ENCODE peak calls at places on chromosomes 13 and 19, in nine cellular contexts. One of them, this sample, is unnamed.
A peak's percentile ranks its signal among the peaks of the same experiment; 100 is the strongest.

GRCh38 chr13:22428188-22428828 is 752.5 kb upstream of the SGCG start:
- DNase-seq in HCT116: no peak
- DNase-seq in breast epithelium: no peak
- DNase-seq in sigmoid colon: no peak
- DNase-seq in body of pancreas: peak; percentile 2
- DNase-seq in ovary: no peak
- DNase-seq in IMR-90: no peak
- DNase-seq in esophagus muscularis mucosa: no peak
- DNase-seq in right lobe of liver: no peak
- DNase-seq in this sample: no peak

GRCh38 chr13:93715866-93716265 is 489.3 kb downstream of the GPC6 start:
- DNase-seq in HCT116: no peak
- DNase-seq in right lobe of liver: no peak
- DNase-seq in sigmoid colon: no peak
- DNase-seq in body of pancreas: no peak
- DNase-seq in IMR-90: peak; percentile 59
- DNase-seq in esophagus muscularis mucosa: no peak
- DNase-seq in breast epithelium: no peak
- DNase-seq in ovary: no peak
- DNase-seq in this sample: no peak

GRCh38 chr19:35671818-35672217 is 5.5 kb downstream of the UPK1A start:
- DNase-seq in IMR-90: no peak
- DNase-seq in HCT116: no peak
- DNase-seq in sigmoid colon: no peak
- DNase-seq in right lobe of liver: no peak
- DNase-seq in ovary: no peak
- DNase-seq in breast epithelium: no peak
- DNase-seq in body of pancreas: no peak
- DNase-seq in esophagus muscularis mucosa: no peak
- DNase-seq in this sample: no peak

GRCh38 chr19:17487240-17488121 is 17.2 kb downstream of the SLC27A1 start:
- DNase-seq in esophagus muscularis mucosa: no peak
- DNase-seq in ovary: no peak
- DNase-seq in body of pancreas: no peak
- DNase-seq in breast epithelium: no peak
- DNase-seq in sigmoid colon: no peak
- DNase-seq in HCT116: no peak
- DNase-seq in right lobe of liver: no peak
- DNase-seq in IMR-90: no peak
- DNase-seq in this sample: no peak

GRCh38 chr19:4324228-4324627 is 14.4 kb downstream of the STAP2 start:
- DNase-seq in body of pancreas: no peak
- DNase-seq in breast epithelium: no peak
- DNase-seq in ovary: no peak
- DNase-seq in sigmoid colon: no peak
- DNase-seq in esophagus muscularis mucosa: no peak
- DNase-seq in HCT116: no peak
- DNase-seq in right lobe of liver: no peak
- DNase-seq in IMR-90: no peak
- DNase-seq in this sample: no peak

GRCh38 chr13:32737111-32737571 is 150.9 kb downstream of the PDS5B start:
- DNase-seq in esophagus muscularis mucosa: no peak
- DNase-seq in sigmoid colon: no peak
- DNase-seq in breast epithelium: no peak
- DNase-seq in body of pancreas: no peak
- DNase-seq in right lobe of liver: no peak
- DNase-seq in IMR-90: no peak
- DNase-seq in ovary: no peak
- DNase-seq in HCT116: no peak
- DNase-seq in this sample: no peak

GRCh38 chr19:10339380-10339960 is at the start of gene ICAM3:
- DNase-seq in ovary: no peak
- DNase-seq in IMR-90: no peak
- DNase-seq in breast epithelium: no peak
- DNase-seq in right lobe of liver: peak; percentile 71
- DNase-seq in esophagus muscularis mucosa: no peak
- DNase-seq in sigmoid colon: no peak
- DNase-seq in HCT116: no peak
- DNase-seq in body of pancreas: peak; percentile 24
- DNase-seq in this sample: no peak

GRCh38 chr19:29685326-29685725 is 20.1 kb downstream of the PLEKHF1 start:
- DNase-seq in HCT116: no peak
- DNase-seq in sigmoid colon: no peak
- DNase-seq in IMR-90: no peak
- DNase-seq in esophagus muscularis mucosa: no peak
- DNase-seq in right lobe of liver: no peak
- DNase-seq in ovary: no peak
- DNase-seq in body of pancreas: no peak
- DNase-seq in breast epithelium: no peak
- DNase-seq in this sample: no peak

GRCh38 chr19:38831142-38831605 is 420 bp downstream of the ECH1 start:
- DNase-seq in HCT116: no peak
- DNase-seq in ovary: peak; percentile 60
- DNase-seq in IMR-90: peak; percentile 95
- DNase-seq in right lobe of liver: peak; percentile 91
- DNase-seq in body of pancreas: peak; percentile 88
- DNase-seq in sigmoid colon: peak; percentile 87
- DNase-seq in breast epithelium: peak; percentile 83
- DNase-seq in esophagus muscularis mucosa: no peak
- DNase-seq in this sample: no peak

GRCh38 chr13:36475468-36475867 is 43.2 kb downstream of the CCNA1 start:
- DNase-seq in body of pancreas: no peak
- DNase-seq in breast epithelium: no peak
- DNase-seq in IMR-90: no peak
- DNase-seq in HCT116: no peak
- DNase-seq in esophagus muscularis mucosa: no peak
- DNase-seq in right lobe of liver: no peak
- DNase-seq in ovary: no peak
- DNase-seq in sigmoid colon: no peak
- DNase-seq in this sample: no peak

GRCh38 chr19:52190679-52191293 is 934 bp downstream of the PPP2R1A start:
- DNase-seq in body of pancreas: peak; percentile 28
- DNase-seq in breast epithelium: no peak
- DNase-seq in sigmoid colon: peak; percentile 69
- DNase-seq in HCT116: no peak
- DNase-seq in esophagus muscularis mucosa: no peak
- DNase-seq in right lobe of liver: no peak
- DNase-seq in IMR-90: peak; percentile 46
- DNase-seq in ovary: no peak
- DNase-seq in this sample: peak; percentile 86

GRCh38 chr19:16530540-16531379 is 11.5 kb downstream of the CHERP start:
- DNase-seq in breast epithelium: no peak
- DNase-seq in ovary: no peak
- DNase-seq in right lobe of liver: no peak
- DNase-seq in sigmoid colon: no peak
- DNase-seq in esophagus muscularis mucosa: no peak
- DNase-seq in body of pancreas: no peak
- DNase-seq in HCT116: no peak
- DNase-seq in IMR-90: no peak
- DNase-seq in this sample: no peak

GRCh38 chr19:19459707-19460251 is 54.3 kb downstream of the GATAD2A start:
- DNase-seq in HCT116: no peak
- DNase-seq in IMR-90: peak; percentile 87
- DNase-seq in esophagus muscularis mucosa: no peak
- DNase-seq in sigmoid colon: no peak
- DNase-seq in right lobe of liver: no peak
- DNase-seq in body of pancreas: peak; percentile 55
- DNase-seq in ovary: no peak
- DNase-seq in breast epithelium: no peak
- DNase-seq in this sample: no peak

GRCh38 chr19:38252935-38253691 is 3.1 kb downstream of the PPP1R14A start:
- DNase-seq in right lobe of liver: no peak
- DNase-seq in sigmoid colon: peak; percentile 75
- DNase-seq in ovary: peak; percentile 61
- DNase-seq in breast epithelium: no peak
- DNase-seq in IMR-90: no peak
- DNase-seq in body of pancreas: no peak
- DNase-seq in esophagus muscularis mucosa: peak; percentile 91
- DNase-seq in HCT116: no peak
- DNase-seq in this sample: no peak

GRCh38 chr19:3669134-3669436 is 31.2 kb downstream of the PIP5K1C start:
- DNase-seq in body of pancreas: no peak
- DNase-seq in ovary: no peak
- DNase-seq in esophagus muscularis mucosa: no peak
- DNase-seq in IMR-90: no peak
- DNase-seq in HCT116: no peak
- DNase-seq in right lobe of liver: no peak
- DNase-seq in breast epithelium: no peak
- DNase-seq in sigmoid colon: no peak
- DNase-seq in this sample: no peak

GRCh38 chr19:47274071-47274890 is at the start of gene INAFM1:
- DNase-seq in breast epithelium: peak; percentile 99
- DNase-seq in HCT116: peak; percentile 89
- DNase-seq in body of pancreas: peak; percentile 97
- DNase-seq in esophagus muscularis mucosa: peak; percentile 99
- DNase-seq in IMR-90: peak; percentile 86
- DNase-seq in sigmoid colon: peak; percentile 99
- DNase-seq in ovary: peak; percentile 100
- DNase-seq in right lobe of liver: peak; percentile 99
- DNase-seq in this sample: peak; percentile 97

GRCh38 chr13:23383151-23383550 is 50.4 kb downstream of the SACS start:
- DNase-seq in body of pancreas: no peak
- DNase-seq in breast epithelium: no peak
- DNase-seq in IMR-90: no peak
- DNase-seq in HCT116: no peak
- DNase-seq in right lobe of liver: no peak
- DNase-seq in esophagus muscularis mucosa: no peak
- DNase-seq in sigmoid colon: no peak
- DNase-seq in ovary: no peak
- DNase-seq in this sample: no peak

GRCh38 chr13:39452412-39452811 is 150.6 kb downstream of the LHFPL6 start:
- DNase-seq in ovary: no peak
- DNase-seq in IMR-90: no peak
- DNase-seq in breast epithelium: no peak
- DNase-seq in esophagus muscularis mucosa: no peak
- DNase-seq in HCT116: no peak
- DNase-seq in body of pancreas: no peak
- DNase-seq in sigmoid colon: no peak
- DNase-seq in right lobe of liver: no peak
- DNase-seq in this sample: no peak

GRCh38 chr19:18023596-18024212 is 15.7 kb downstream of the ARRDC2 start:
- DNase-seq in esophagus muscularis mucosa: peak; percentile 95
- DNase-seq in right lobe of liver: peak; percentile 88
- DNase-seq in HCT116: no peak
- DNase-seq in body of pancreas: peak; percentile 85
- DNase-seq in ovary: no peak
- DNase-seq in sigmoid colon: peak; percentile 93
- DNase-seq in IMR-90: no peak
- DNase-seq in breast epithelium: no peak
- DNase-seq in this sample: peak; percentile 91

GRCh38 chr19:11377756-11378155 is 3.3 kb downstream of the SWSAP1 start:
- DNase-seq in right lobe of liver: no peak
- DNase-seq in ovary: no peak
- DNase-seq in esophagus muscularis mucosa: no peak
- DNase-seq in body of pancreas: no peak
- DNase-seq in HCT116: no peak
- DNase-seq in IMR-90: peak; percentile 37
- DNase-seq in sigmoid colon: no peak
- DNase-seq in breast epithelium: no peak
- DNase-seq in this sample: no peak

DNA sequence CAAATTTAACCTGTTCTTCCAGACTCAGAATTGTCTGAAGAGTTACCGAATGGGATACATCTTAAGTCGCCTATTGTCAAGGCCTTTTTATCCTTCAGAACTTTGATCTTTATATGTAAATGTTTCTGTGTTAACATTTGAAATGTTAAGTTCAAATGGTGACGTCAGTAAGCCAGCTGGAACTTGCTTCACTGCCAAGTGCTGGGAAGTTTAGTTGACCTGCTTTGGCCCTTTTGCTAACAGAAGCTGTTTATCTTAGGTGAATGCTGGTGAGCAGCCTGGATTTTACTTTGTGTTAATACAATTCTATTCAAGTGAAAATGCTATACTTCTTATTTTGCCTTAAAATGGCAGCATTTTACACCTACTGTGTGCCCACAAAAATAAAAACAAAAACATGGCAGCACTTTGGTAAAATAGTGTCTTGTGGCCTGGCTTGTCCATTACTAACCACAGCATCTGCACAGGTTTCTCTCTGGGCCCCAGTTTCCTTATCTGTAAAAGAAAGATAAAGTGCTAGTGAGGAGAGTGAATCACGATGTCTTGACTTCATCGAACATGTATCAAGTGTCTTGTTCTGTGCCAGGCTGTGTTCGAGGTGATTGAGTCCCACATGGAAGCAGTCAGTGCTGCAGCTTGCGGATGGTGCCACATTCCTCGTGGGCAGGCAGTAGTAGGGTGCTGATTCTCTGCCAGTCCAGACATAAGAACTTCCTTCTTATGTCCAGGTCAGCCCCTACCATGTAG is 2.2 kb downstream of the NAXD start:
- DNase-seq in body of pancreas: peak; percentile 88
- DNase-seq in ovary: peak; percentile 81
- DNase-seq in breast epithelium: no peak
- DNase-seq in HCT116: no peak
- DNase-seq in sigmoid colon: peak; percentile 88
- DNase-seq in IMR-90: peak; percentile 97
- DNase-seq in esophagus muscularis mucosa: no peak
- DNase-seq in right lobe of liver: no peak
- DNase-seq in this sample: no peak
- H3K4me3 ChIP-seq in body of pancreas: no peak overlapping the region
- H3K4me3 ChIP-seq in ovary: peak overlapping the region; percentile 81
- H3K4me3 ChIP-seq in breast epithelium: no peak overlapping the region
- H3K4me3 ChIP-seq in HCT116: no peak overlapping the region
- H3K4me3 ChIP-seq in sigmoid colon: no peak overlapping the region
- H3K4me3 ChIP-seq in IMR-90: no peak overlapping the region
- H3K4me3 ChIP-seq in esophagus muscularis mucosa: peak overlapping the region; percentile 95
- H3K4me3 ChIP-seq in right lobe of liver: no peak overlapping the region
- H3K4me3 ChIP-seq in this sample: no peak overlapping the region

GRCh38 chr19:55252760-55253159 is 6.1 kb downstream of the PPP6R1 start:
- DNase-seq in HCT116: no peak
- DNase-seq in body of pancreas: no peak
- DNase-seq in ovary: no peak
- DNase-seq in esophagus muscularis mucosa: no peak
- DNase-seq in IMR-90: no peak
- DNase-seq in breast epithelium: no peak
- DNase-seq in right lobe of liver: no peak
- DNase-seq in sigmoid colon: no peak
- DNase-seq in this sample: no peak
- H3K4me1 ChIP-seq in HCT116: peaks cover 24% of the 10 kb centered on the region
- H3K4me1 ChIP-seq in body of pancreas: peaks cover 36% of the 10 kb centered on the region
- H3K4me1 ChIP-seq in ovary: peaks cover 15% of the 10 kb centered on the region
- H3K4me1 ChIP-seq in esophagus muscularis mucosa: peaks cover 92% of the 10 kb centered on the region
- H3K4me1 ChIP-seq in IMR-90: peaks cover 15% of the 10 kb centered on the region
- H3K4me1 ChIP-seq in breast epithelium: peaks cover 16% of the 10 kb centered on the region
- H3K4me1 ChIP-seq in right lobe of liver: no peaks in the 10 kb centered on the region
- H3K4me1 ChIP-seq in sigmoid colon: no peaks in the 10 kb centered on the region
- H3K4me1 ChIP-seq in this sample: peaks cover 86% of the 10 kb centered on the region

GRCh38 chr19:58368561-58369360 is 6.2 kb upstream of the ZNF497 start:
- DNase-seq in esophagus muscularis mucosa: no peak
- DNase-seq in ovary: peak; percentile 35
- DNase-seq in right lobe of liver: no peak
- DNase-seq in body of pancreas: no peak
- DNase-seq in breast epithelium: no peak
- DNase-seq in sigmoid colon: no peak
- DNase-seq in IMR-90: no peak
- DNase-seq in HCT116: no peak
- DNase-seq in this sample: no peak
- TF ChIP-seq POLR2A in esophagus muscularis mucosa: no peak
- TF ChIP-seq POLR2A in ovary: no peak
- TF ChIP-seq POLR2A in right lobe of liver: no peak
- TF ChIP-seq POLR2A in body of pancreas: no peak
- TF ChIP-seq POLR2A in breast epithelium: no peak
- TF ChIP-seq POLR2A in sigmoid colon: no peak
- TF ChIP-seq POLR2A in IMR-90: no peak
- TF ChIP-seq POLR2A in HCT116: no peak
- TF ChIP-seq POLR2A in this sample: no peak

GRCh38 chr19:49927526-49928264 is 1.3 kb upstream of the ATF5 start:
- DNase-seq in sigmoid colon: no peak
- DNase-seq in HCT116: no peak
- DNase-seq in esophagus muscularis mucosa: no peak
- DNase-seq in ovary: no peak
- DNase-seq in IMR-90: no peak
- DNase-seq in body of pancreas: no peak
- DNase-seq in right lobe of liver: no peak
- DNase-seq in breast epithelium: no peak
- DNase-seq in this sample: no peak
- H3K4me3 ChIP-seq in sigmoid colon: no peak overlapping the region
- H3K4me3 ChIP-seq in HCT116: peak overlapping the region; percentile 58
- H3K4me3 ChIP-seq in esophagus muscularis mucosa: peak overlapping the region; percentile 85
- H3K4me3 ChIP-seq in ovary: no peak overlapping the region
- H3K4me3 ChIP-seq in IMR-90: no peak overlapping the region
- H3K4me3 ChIP-seq in body of pancreas: no peak overlapping the region
- H3K4me3 ChIP-seq in right lobe of liver: peak overlapping the region; percentile 98
- H3K4me3 ChIP-seq in breast epithelium: no peak overlapping the region
- H3K4me3 ChIP-seq in this sample: no peak overlapping the region